ENCODE peak calls at places on chromosomes 16 and 17, in six cellular contexts. A is IMR-90, P is mesendoderm, R is neuronal stem cell, Q is mesenchymal stem cell, Z is H1. S is an unnamed sample.

GRCh38 chr16:10754941-10755340 is 11.3 kb downstream of the NUBP1 start:
- DNase-seq in A (peak; percentile 82), P (no peak), R (no peak), Q (peak; percentile 55), Z (no peak), S (no peak)

GRCh38 chr17:80123791-80124190 is 22.4 kb downstream of the GAA start:
- DNase-seq in A (peak; percentile 75), P (peak; percentile 35), R (no peak), Q (no peak), Z (no peak), S (peak; percentile 40)

GRCh38 chr17:77872199-77872598 is 86.3 kb upstream of the TNRC6C start:
- DNase-seq in A (no peak), P (no peak), R (no peak), Q (no peak), Z (no peak), S (no peak)

GRCh38 chr16:24800586-24800985 is 45.2 kb upstream of the SLC5A11 start:
- DNase-seq in A (peak; percentile 65), P (peak; percentile 81), R (no peak), Q (peak; percentile 68), Z (no peak), S (no peak)

GRCh38 chr16:67562918-67563707 is 787 bp downstream of the CTCF start:
- DNase-seq in A (peak; percentile 33), P (peak; percentile 79), R (peak; percentile 67), Q (peak; percentile 73), Z (no peak), S (peak; percentile 58)

GRCh38 chr17:72687941-72688340 is 404.5 kb downstream of the SLC39A11 start:
- DNase-seq in A (no peak), P (no peak), R (no peak), Q (no peak), Z (no peak), S (no peak)

GRCh38 chr16:15682105-15682570 is 32.1 kb downstream of the NDE1 start:
- DNase-seq in A (peak; percentile 84), P (peak; percentile 81), R (peak; percentile 11), Q (peak; percentile 94), Z (no peak), S (peak; percentile 55)

GRCh38 chr16:50334106-50334975 is 34.4 kb downstream of the BRD7 start:
- DNase-seq in A (peak; percentile 53), P (no peak), R (no peak), Q (no peak), Z (no peak), S (no peak)

GRCh38 chr17:17780941-17781590 is 55.7 kb downstream of the SREBF1 start:
- DNase-seq in A (peak; percentile 65), P (peak; percentile 98), R (peak; percentile 68), Q (peak; percentile 84), Z (peak; percentile 50), S (peak; percentile 95)

GRCh38 chr17:44121997-44122824 is 1.2 kb downstream of the HDAC5 start:
- DNase-seq in A (no peak), P (no peak), R (no peak), Q (no peak), Z (no peak), S (no peak)

GRCh38 chr16:71282943-71283342 is 6.3 kb downstream of the CMTR2 start:
- DNase-seq in A (no peak), P (no peak), R (no peak), Q (no peak), Z (no peak), S (no peak)

GRCh38 chr17:64504769-64505319 is 1.2 kb downstream of the DDX5 start:
- DNase-seq in A (peak; percentile 75), P (peak; percentile 37), R (no peak), Q (peak; percentile 73), Z (no peak), S (no peak)

GRCh38 chr16:80671281-80671849 is 130.6 kb downstream of the DYNLRB2 start:
- DNase-seq in A (no peak), P (no peak), R (no peak), Q (no peak), Z (no peak), S (no peak)

GRCh38 chr17:52477824-52478614 is 319.5 kb upstream of the CA10 start:
- DNase-seq in A (no peak), P (no peak), R (no peak), Q (no peak), Z (no peak), S (no peak)

GRCh38 chr16:3642397-3643094 is 11.9 kb upstream of the DNASE1 start:
- DNase-seq in A (no peak), P (peak; percentile 79), R (no peak), Q (peak; percentile 73), Z (no peak), S (no peak)

GRCh38 chr17:58219789-58220183 is 731 bp upstream of the MKS1 start:
- DNase-seq in A (no peak), P (no peak), R (no peak), Q (no peak), Z (no peak), S (no peak)

GRCh38 chr17:43328650-43329049 is 70.1 kb upstream of the ARL4D start:
- DNase-seq in A (no peak), P (no peak), R (no peak), Q (no peak), Z (no peak), S (no peak)

GRCh38 chr16:12293017-12293618 is 316.6 kb downstream of the SNX29 start:
- DNase-seq in A (peak; percentile 8), P (peak; percentile 36), R (no peak), Q (peak; percentile 37), Z (no peak), S (no peak)

GRCh38 chr16:89315791-89316581 is 98.5 kb downstream of the ZNF778 start:
- DNase-seq in A (peak; percentile 89), P (no peak), R (no peak), Q (peak; percentile 86), Z (no peak), S (no peak)

GRCh38 chr17:48644910-48645557 is 18.9 kb upstream of the HOXB9 start:
- DNase-seq in A (no peak), P (no peak), R (no peak), Q (no peak), Z (no peak), S (no peak)

GRCh38 chr16:1532771-1533170 is 695 bp upstream of the TMEM204 start:
- DNase-seq in A (no peak), P (no peak), R (no peak), Q (no peak), Z (no peak), S (no peak)

GRCh38 chr16:1530883-1531637 is 2.4 kb upstream of the TMEM204 start:
- DNase-seq in A (peak; percentile 43), P (no peak), R (no peak), Q (peak; percentile 90), Z (no peak), S (no peak)

GRCh38 chr16:1530349-1530882 is 3.0 kb upstream of the TMEM204 start:
- DNase-seq in A (no peak), P (no peak), R (no peak), Q (no peak), Z (no peak), S (no peak)

GRCh38 chr16:1532081-1532760 is 1.2 kb upstream of the TMEM204 start:
- DNase-seq in A (no peak), P (no peak), R (no peak), Q (peak; percentile 38), Z (no peak), S (no peak)

GRCh38 chr16:1531638-1531910 is 1.9 kb upstream of the TMEM204 start:
- DNase-seq in A (no peak), P (no peak), R (no peak), Q (no peak), Z (no peak), S (no peak)
- H2BK15ac ChIP-seq in A (no peak overlapping the region), P (no peak overlapping the region), R (no peak overlapping the region), Q (peak overlapping the region; percentile 97), Z (no peak overlapping the region), S (no peak overlapping the region)

DNA sequence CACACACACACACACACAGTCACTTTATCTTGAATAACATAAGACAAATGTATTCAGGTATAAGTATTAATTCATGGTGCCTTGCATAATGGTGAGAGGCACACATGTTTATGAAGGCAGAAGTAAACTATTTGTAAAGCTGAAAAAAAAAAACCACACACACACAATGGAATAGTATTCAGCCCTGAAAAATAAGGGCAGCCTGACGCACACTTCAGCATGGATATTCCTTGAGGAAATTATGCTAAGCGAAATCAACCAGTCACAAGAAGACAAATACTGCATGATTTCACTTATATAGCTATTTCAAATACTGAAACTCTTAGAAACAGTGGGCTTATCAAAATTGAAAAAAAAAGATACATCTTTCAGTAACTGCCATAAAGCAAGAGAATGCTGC is 200.2 kb upstream of the RBFOX1 start:
- DNase-seq in A (no peak), P (no peak), R (no peak), Q (no peak), Z (no peak), S (no peak)
- H2BK15ac ChIP-seq in A (no peak overlapping the region), P (no peak overlapping the region), R (no peak overlapping the region), Q (no peak overlapping the region), Z (no peak overlapping the region), S (no peak overlapping the region)

DNA sequence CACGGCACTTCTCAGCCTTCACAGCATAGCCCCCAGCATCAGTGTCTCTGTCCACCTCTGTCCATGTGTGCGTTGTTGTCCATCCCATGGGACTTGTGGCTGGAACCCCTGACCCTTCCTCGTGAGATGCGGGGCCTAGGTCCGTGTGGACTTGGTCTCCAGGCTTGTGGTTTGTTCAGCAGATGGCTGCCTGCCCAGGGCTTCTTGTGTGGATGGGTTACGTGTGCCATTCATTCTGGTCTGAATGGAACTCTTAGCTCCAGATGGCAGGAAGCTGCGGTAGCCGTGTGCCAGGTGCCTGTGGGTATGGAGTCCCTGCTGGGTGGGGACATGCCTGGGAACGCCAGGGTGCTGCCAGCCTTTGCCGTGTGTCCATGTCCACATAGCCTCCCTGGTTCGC is 31.7 kb upstream of the NUDT16L1 start:
- DNase-seq in A (no peak), P (no peak), R (no peak), Q (no peak), Z (no peak), S (no peak)
- H2BK15ac ChIP-seq in A (no peak overlapping the region), P (no peak overlapping the region), R (no peak overlapping the region), Q (no peak overlapping the region), Z (no peak overlapping the region), S (no peak overlapping the region)

GRCh38 chr17:55219939-55220338 is 44.8 kb upstream of the HLF start:
- DNase-seq in A (no peak), P (no peak), R (no peak), Q (no peak), Z (no peak), S (no peak)
- H2BK15ac ChIP-seq in A (no peak overlapping the region), P (no peak overlapping the region), R (no peak overlapping the region), Q (no peak overlapping the region), Z (no peak overlapping the region), S (no peak overlapping the region)